ENCODE peak calls at places on chromosomes 13 and 19, in six cellular contexts. U is AG04450; W is T-helper 1 cell; B is stimulated activated CD4-positive, alpha-beta T cell treated with anti-CD3 and anti-CD28 coated beads, Interleukin-1b, Interleukin-23, amount 100 ng/mL, for 1 hour; X is GM06990; E is activated CD8-positive, alpha-beta memory T cell treated with anti-CD3 and anti-CD28 coated beads, Interleukin-2, amount 10 ng/mL, durations not matched to agents 7 days and 5 days. P is an unnamed sample.

GRCh38 chr13:39952244-39953233 is 297.1 kb downstream of the COG6 start:
- DNase-seq in U (no peak), W (no peak), B (no peak), X (no peak), E (no peak), P (no peak)

GRCh38 chr13:21684576-21684975 is 13.7 kb downstream of the FGF9 start:
- DNase-seq in U (no peak), W (no peak), B (no peak), X (no peak), E (no peak), P (no peak)

GRCh38 chr19:14774373-14774772 is 4.0 kb downstream of the ADGRE2 start:
- DNase-seq in U (no peak), W (no peak), B (no peak), X (no peak), E (peak), P (no peak)

GRCh38 chr19:16764793-16765433 is 45.3 kb downstream of the NWD1 start:
- DNase-seq in U (no peak), W (no peak), B (no peak), X (no peak), E (no peak), P (no peak)

GRCh38 chr13:21657538-21657937 is 13.3 kb upstream of the FGF9 start:
- DNase-seq in U (peak), W (no peak), B (no peak), X (no peak), E (no peak), P (no peak)

GRCh38 chr19:46787331-46788100 is 878 bp downstream of the SLC1A5 start:
- DNase-seq in U (no peak), W (no peak), B (no peak), X (peak), E (peak), P (peak)

GRCh38 chr13:70613295-70613694 is 505.0 kb upstream of the KLHL1 start:
- DNase-seq in U (no peak), W (no peak), B (no peak), X (no peak), E (no peak), P (no peak)

GRCh38 chr13:103663996-103664395 is 597.8 kb upstream of the SLC10A2 start:
- DNase-seq in U (no peak), W (no peak), B (no peak), X (no peak), E (no peak), P (no peak)

GRCh38 chr19:9445037-9445436 is 9.7 kb upstream of the ZNF266 start:
- DNase-seq in U (no peak), W (no peak), B (no peak), X (no peak), E (no peak), P (no peak)